ENCODE peak calls at places on chromosome 17, in seven cellular contexts. One of them, this sample, is unnamed. For H3K4me1, the result is how much of the 10 kb centered on the place peaks cover.

GRCh38 chr17:80959330-80960036 is 32.2 kb upstream of the CHMP6 start:
- DNase-seq in HCT116: no peak
- DNase-seq in trophoblast cell: peak
- DNase-seq in GM23248: peak
- DNase-seq in K562: no peak
- DNase-seq in A549: no peak
- DNase-seq in neural progenitor cell: no peak
- DNase-seq in this sample: no peak

GRCh38 chr17:40087049-40087794 is 13.2 kb downstream of the NR1D1 start:
- DNase-seq in HCT116: no peak
- DNase-seq in trophoblast cell: no peak
- DNase-seq in GM23248: no peak
- DNase-seq in K562: no peak
- DNase-seq in A549: no peak
- DNase-seq in neural progenitor cell: no peak
- DNase-seq in this sample: no peak

GRCh38 chr17:69412336-69412735 is 2.2 kb upstream of the MAP2K6 start:
- DNase-seq in HCT116: no peak
- DNase-seq in trophoblast cell: no peak
- DNase-seq in GM23248: no peak
- DNase-seq in K562: no peak
- DNase-seq in A549: no peak
- DNase-seq in neural progenitor cell: peak
- DNase-seq in this sample: no peak

GRCh38 chr17:29838961-29839360 is 91.1 kb downstream of the SSH2 start:
- DNase-seq in HCT116: no peak
- DNase-seq in trophoblast cell: peak
- DNase-seq in GM23248: peak
- DNase-seq in K562: no peak
- DNase-seq in A549: no peak
- DNase-seq in neural progenitor cell: peak
- DNase-seq in this sample: no peak

GRCh38 chr17:14300628-14301278 is at the start of gene HS3ST3B1:
- DNase-seq in HCT116: peak
- DNase-seq in trophoblast cell: peak
- DNase-seq in GM23248: peak
- DNase-seq in K562: peak
- DNase-seq in A549: peak
- DNase-seq in neural progenitor cell: peak
- DNase-seq in this sample: no peak

GRCh38 chr17:15513058-15513858 is 45.8 kb upstream of the CDRT4 start:
- DNase-seq in HCT116: no peak
- DNase-seq in trophoblast cell: no peak
- DNase-seq in GM23248: peak
- DNase-seq in K562: no peak
- DNase-seq in A549: no peak
- DNase-seq in neural progenitor cell: no peak
- DNase-seq in this sample: no peak

GRCh38 chr17:82019905-82020873 is 2.5 kb downstream of the CENPX start:
- DNase-seq in HCT116: peak
- DNase-seq in trophoblast cell: no peak
- DNase-seq in GM23248: peak
- DNase-seq in K562: peak
- DNase-seq in A549: peak
- DNase-seq in neural progenitor cell: peak
- DNase-seq in this sample: no peak

GRCh38 chr17:50514936-50515702 is 6.9 kb downstream of the MYCBPAP start:
- DNase-seq in HCT116: no peak
- DNase-seq in trophoblast cell: peak
- DNase-seq in GM23248: peak
- DNase-seq in K562: no peak
- DNase-seq in A549: no peak
- DNase-seq in neural progenitor cell: peak
- DNase-seq in this sample: no peak

GRCh38 chr17:82228278-82228841 is 482 bp upstream of the SLC16A3 start:
- DNase-seq in HCT116: no peak
- DNase-seq in trophoblast cell: no peak
- DNase-seq in GM23248: no peak
- DNase-seq in K562: no peak
- DNase-seq in A549: no peak
- DNase-seq in neural progenitor cell: peak
- DNase-seq in this sample: peak

GRCh38 chr17:70242781-70243437 is 73.6 kb downstream of the KCNJ2 start:
- DNase-seq in HCT116: no peak
- DNase-seq in trophoblast cell: peak
- DNase-seq in GM23248: no peak
- DNase-seq in K562: no peak
- DNase-seq in A549: no peak
- DNase-seq in neural progenitor cell: no peak
- DNase-seq in this sample: no peak

GRCh38 chr17:22505660-22506059 is 813.3 kb downstream of the KCNJ18 start:
- DNase-seq in HCT116: no peak
- DNase-seq in trophoblast cell: no peak
- DNase-seq in GM23248: no peak
- DNase-seq in K562: no peak
- DNase-seq in A549: no peak
- DNase-seq in neural progenitor cell: no peak
- DNase-seq in this sample: no peak

GRCh38 chr17:82859431-82860403 is 19.9 kb upstream of the ZNF750 start:
- DNase-seq in HCT116: peak
- DNase-seq in trophoblast cell: peak
- DNase-seq in GM23248: peak
- DNase-seq in K562: peak
- DNase-seq in A549: peak
- DNase-seq in neural progenitor cell: peak
- DNase-seq in this sample: peak

GRCh38 chr17:58335779-58336455 is 7.3 kb upstream of the TSPOAP1 start:
- DNase-seq in HCT116: no peak
- DNase-seq in trophoblast cell: no peak
- DNase-seq in GM23248: no peak
- DNase-seq in K562: no peak
- DNase-seq in A549: no peak
- DNase-seq in neural progenitor cell: no peak
- DNase-seq in this sample: peak

GRCh38 chr17:50052241-50052788 is 3.6 kb upstream of the ITGA3 start:
- DNase-seq in HCT116: no peak
- DNase-seq in trophoblast cell: no peak
- DNase-seq in GM23248: no peak
- DNase-seq in K562: no peak
- DNase-seq in A549: no peak
- DNase-seq in neural progenitor cell: no peak
- DNase-seq in this sample: no peak

GRCh38 chr17:40086150-40087044 is 14.0 kb downstream of the NR1D1 start:
- DNase-seq in HCT116: no peak
- DNase-seq in trophoblast cell: no peak
- DNase-seq in GM23248: peak
- DNase-seq in K562: peak
- DNase-seq in A549: peak
- DNase-seq in neural progenitor cell: peak
- DNase-seq in this sample: no peak

GRCh38 chr17:16988749-16989229 is 16.9 kb upstream of the TNFRSF13B start:
- DNase-seq in HCT116: no peak
- DNase-seq in trophoblast cell: no peak
- DNase-seq in GM23248: no peak
- DNase-seq in K562: no peak
- DNase-seq in A549: no peak
- DNase-seq in neural progenitor cell: no peak
- DNase-seq in this sample: no peak

GRCh38 chr17:32588135-32588534 is 101.3 kb downstream of the CDK5R1 start:
- DNase-seq in HCT116: no peak
- DNase-seq in trophoblast cell: no peak
- DNase-seq in GM23248: no peak
- DNase-seq in K562: no peak
- DNase-seq in A549: no peak
- DNase-seq in neural progenitor cell: no peak
- DNase-seq in this sample: no peak

GRCh38 chr17:39740357-39741111 is 2.8 kb downstream of the GRB7 start:
- DNase-seq in HCT116: peak
- DNase-seq in trophoblast cell: no peak
- DNase-seq in GM23248: peak
- DNase-seq in K562: peak
- DNase-seq in A549: peak
- DNase-seq in neural progenitor cell: no peak
- DNase-seq in this sample: peak

GRCh38 chr17:18042969-18043368 is 3.8 kb downstream of the GID4 start:
- DNase-seq in HCT116: no peak
- DNase-seq in trophoblast cell: no peak
- DNase-seq in GM23248: no peak
- DNase-seq in K562: no peak
- DNase-seq in A549: no peak
- DNase-seq in neural progenitor cell: no peak
- DNase-seq in this sample: no peak
- H3K4me1 ChIP-seq in HCT116: under half
- H3K4me1 ChIP-seq in trophoblast cell: under half
- H3K4me1 ChIP-seq in GM23248: under half
- H3K4me1 ChIP-seq in K562: under half
- H3K4me1 ChIP-seq in A549: under half
- H3K4me1 ChIP-seq in neural progenitor cell: under half
- H3K4me1 ChIP-seq in this sample: under half

DNA sequence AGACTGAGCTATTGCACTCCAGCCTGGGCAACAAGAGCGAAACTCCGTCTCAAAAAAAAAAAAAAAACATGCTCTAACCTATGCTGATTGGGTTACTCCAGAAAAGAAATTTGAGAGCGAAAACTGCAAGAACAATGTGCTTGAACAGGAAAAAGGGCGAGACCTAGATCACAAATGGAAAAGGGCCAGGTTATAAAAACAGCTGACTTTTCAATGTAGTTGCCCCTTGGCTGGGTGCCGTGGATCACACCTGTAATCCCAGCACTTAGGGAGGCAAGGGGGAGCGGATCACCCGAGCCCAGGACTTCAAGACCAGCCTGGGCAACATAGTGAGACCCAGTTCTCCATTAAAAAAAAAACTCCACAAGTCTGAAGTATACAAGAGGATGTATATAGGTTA is 48.8 kb downstream of the MRM3 start:
- DNase-seq in HCT116: no peak
- DNase-seq in trophoblast cell: no peak
- DNase-seq in GM23248: no peak
- DNase-seq in K562: no peak
- DNase-seq in A549: no peak
- DNase-seq in neural progenitor cell: no peak
- DNase-seq in this sample: no peak
- H3K4me2 ChIP-seq in HCT116: no peak
- H3K4me2 ChIP-seq in trophoblast cell: no peak
- H3K4me2 ChIP-seq in GM23248: no peak
- H3K4me2 ChIP-seq in K562: no peak
- H3K4me2 ChIP-seq in A549: no peak
- H3K4me2 ChIP-seq in neural progenitor cell: no peak
- H3K4me2 ChIP-seq in this sample: no peak

GRCh38 chr17:42520540-42520951 is 15.5 kb upstream of the NAGLU start:
- DNase-seq in HCT116: no peak
- DNase-seq in trophoblast cell: no peak
- DNase-seq in GM23248: peak
- DNase-seq in K562: peak
- DNase-seq in A549: no peak
- DNase-seq in neural progenitor cell: peak
- DNase-seq in this sample: no peak

GRCh38 chr17:42521036-42521435 is 15.0 kb upstream of the NAGLU start:
- DNase-seq in HCT116: no peak
- DNase-seq in trophoblast cell: no peak
- DNase-seq in GM23248: peak
- DNase-seq in K562: no peak
- DNase-seq in A549: no peak
- DNase-seq in neural progenitor cell: no peak
- DNase-seq in this sample: no peak

GRCh38 chr17:42521666-42522262 is 14.3 kb upstream of the NAGLU start:
- DNase-seq in HCT116: no peak
- DNase-seq in trophoblast cell: no peak
- DNase-seq in GM23248: peak
- DNase-seq in K562: peak
- DNase-seq in A549: no peak
- DNase-seq in neural progenitor cell: no peak
- DNase-seq in this sample: no peak

GRCh38 chr17:42522263-42522790 is 13.7 kb upstream of the NAGLU start:
- DNase-seq in HCT116: no peak
- DNase-seq in trophoblast cell: no peak
- DNase-seq in GM23248: no peak
- DNase-seq in K562: no peak
- DNase-seq in A549: no peak
- DNase-seq in neural progenitor cell: no peak
- DNase-seq in this sample: no peak

DNA sequence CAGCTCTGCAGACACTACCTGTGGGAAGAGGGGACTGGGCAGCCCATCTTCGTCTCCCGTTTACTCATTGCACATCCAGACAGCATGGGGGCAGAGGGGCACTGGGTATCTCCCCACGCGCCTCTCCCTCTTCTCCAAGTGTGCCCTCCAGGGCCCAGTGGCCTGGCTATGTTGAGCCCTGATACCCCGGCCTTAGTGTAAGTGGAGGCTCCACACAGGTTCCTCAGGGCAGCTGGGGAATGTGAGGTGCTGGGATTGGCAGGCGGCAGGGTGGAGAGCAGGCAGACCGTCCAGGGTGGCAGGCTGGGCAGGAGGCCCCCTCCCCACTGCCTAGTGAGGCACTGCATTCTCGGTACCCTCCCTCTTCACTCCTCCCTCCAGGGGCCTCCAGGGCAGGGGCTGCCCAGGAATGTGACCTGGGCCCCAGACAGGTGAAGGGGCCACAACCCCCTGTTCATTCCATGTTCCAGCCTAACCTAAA is 13.2 kb upstream of the NAGLU start:
- DNase-seq in HCT116: no peak
- DNase-seq in trophoblast cell: no peak
- DNase-seq in GM23248: no peak
- DNase-seq in K562: no peak
- DNase-seq in A549: no peak
- DNase-seq in neural progenitor cell: no peak
- DNase-seq in this sample: no peak
- H3K4me1 ChIP-seq in HCT116: half or more
- H3K4me1 ChIP-seq in trophoblast cell: under half
- H3K4me1 ChIP-seq in GM23248: half or more
- H3K4me1 ChIP-seq in K562: half or more
- H3K4me1 ChIP-seq in A549: half or more
- H3K4me1 ChIP-seq in neural progenitor cell: under half
- H3K4me1 ChIP-seq in this sample: under half

GRCh38 chr17:67519801-67520251 is 142.7 kb downstream of the PITPNC1 start:
- DNase-seq in HCT116: no peak
- DNase-seq in trophoblast cell: no peak
- DNase-seq in GM23248: no peak
- DNase-seq in K562: no peak
- DNase-seq in A549: no peak
- DNase-seq in neural progenitor cell: peak
- DNase-seq in this sample: no peak

GRCh38 chr17:67520916-67521772 is 144.1 kb downstream of the PITPNC1 start:
- DNase-seq in HCT116: no peak
- DNase-seq in trophoblast cell: peak
- DNase-seq in GM23248: peak
- DNase-seq in K562: no peak
- DNase-seq in A549: no peak
- DNase-seq in neural progenitor cell: no peak
- DNase-seq in this sample: no peak

GRCh38 chr17:67518881-67519280 is 141.8 kb downstream of the PITPNC1 start:
- DNase-seq in HCT116: no peak
- DNase-seq in trophoblast cell: no peak
- DNase-seq in GM23248: peak
- DNase-seq in K562: no peak
- DNase-seq in A549: no peak
- DNase-seq in neural progenitor cell: no peak
- DNase-seq in this sample: no peak

GRCh38 chr17:67521773-67522069 is 144.6 kb downstream of the PITPNC1 start:
- DNase-seq in HCT116: no peak
- DNase-seq in trophoblast cell: no peak
- DNase-seq in GM23248: no peak
- DNase-seq in K562: no peak
- DNase-seq in A549: no peak
- DNase-seq in neural progenitor cell: no peak
- DNase-seq in this sample: no peak

GRCh38 chr17:67520282-67520906 is 143.3 kb downstream of the PITPNC1 start:
- DNase-seq in HCT116: no peak
- DNase-seq in trophoblast cell: no peak
- DNase-seq in GM23248: peak
- DNase-seq in K562: no peak
- DNase-seq in A549: no peak
- DNase-seq in neural progenitor cell: no peak
- DNase-seq in this sample: no peak
- H3K4me2 ChIP-seq in HCT116: no peak
- H3K4me2 ChIP-seq in trophoblast cell: no peak
- H3K4me2 ChIP-seq in GM23248: peak
- H3K4me2 ChIP-seq in K562: no peak
- H3K4me2 ChIP-seq in A549: no peak
- H3K4me2 ChIP-seq in neural progenitor cell: peak
- H3K4me2 ChIP-seq in this sample: no peak